ENCODE peak calls at places on chromosomes 16 and 17, in five cellular contexts. O, M, G, U and F are unnamed samples.

GRCh38 chr17:73625975-73626706 is 18.1 kb downstream of the SDK2 start:
- DNase-seq in O (no peak), M (no peak), G (peak; percentile 49), U (no peak), F (no peak)

GRCh38 chr16:21590287-21590686 is 9.1 kb upstream of the METTL9 start:
- DNase-seq in O (no peak), M (no peak), G (no peak), U (no peak), F (no peak)

GRCh38 chr17:41449008-41449407 is 8.2 kb upstream of the KRT38 start:
- DNase-seq in O (no peak), M (no peak), G (no peak), U (no peak), F (no peak)

GRCh38 chr17:74453665-74454196 is 12.7 kb upstream of the CD300A start:
- DNase-seq in O (peak; percentile 73), M (no peak), G (no peak), U (peak; percentile 94), F (no peak)

GRCh38 chr16:80563066-80563465 is 22.3 kb downstream of the DYNLRB2 start:
- DNase-seq in O (no peak), M (no peak), G (no peak), U (no peak), F (no peak)

GRCh38 chr17:1473170-1473569 is 17.1 kb upstream of the CRK start:
- DNase-seq in O (no peak), M (no peak), G (no peak), U (no peak), F (no peak)

GRCh38 chr16:50445603-50446250 is 76.9 kb upstream of the BRD7 start:
- DNase-seq in O (no peak), M (no peak), G (no peak), U (no peak), F (no peak)

GRCh38 chr16:28882476-28883180 is 4.3 kb downstream of the ATP2A1 start:
- DNase-seq in O (no peak), M (no peak), G (no peak), U (no peak), F (no peak)

GRCh38 chr16:54928421-54929089 is 2.1 kb upstream of the IRX5 start:
- DNase-seq in O (no peak), M (peak; percentile 81), G (peak; percentile 78), U (peak; percentile 77), F (no peak)

GRCh38 chr17:52837502-52837901 is 679.0 kb upstream of the CA10 start:
- DNase-seq in O (no peak), M (no peak), G (no peak), U (no peak), F (no peak)

GRCh38 chr17:78437508-78438169 is 59.2 kb downstream of the PGS1 start:
- DNase-seq in O (no peak), M (no peak), G (no peak), U (no peak), F (no peak)

GRCh38 chr17:63475491-63476412 is 1.1 kb upstream of the ACE start:
- DNase-seq in O (no peak), M (no peak), G (no peak), U (no peak), F (no peak)

GRCh38 chr16:69329369-69330285 is 761 bp downstream of the PDF start:
- DNase-seq in O (no peak), M (no peak), G (no peak), U (no peak), F (no peak)

GRCh38 chr16:57845115-57845514 is 42.8 kb upstream of the KIFC3 start:
- DNase-seq in O (no peak), M (no peak), G (no peak), U (no peak), F (no peak)

GRCh38 chr17:15406081-15406480 is 61.3 kb downstream of the CDRT4 start:
- DNase-seq in O (no peak), M (no peak), G (no peak), U (no peak), F (no peak)

GRCh38 chr17:80187493-80187892 is 17.7 kb downstream of the CARD14 start:
- DNase-seq in O (no peak), M (peak; percentile 81), G (peak; percentile 64), U (peak; percentile 79), F (no peak)

GRCh38 chr17:17035490-17035889 is 6.8 kb upstream of the MPRIP start:
- DNase-seq in O (no peak), M (no peak), G (no peak), U (no peak), F (no peak)

GRCh38 chr16:14371778-14372431 is 258.2 kb downstream of the PARN start:
- DNase-seq in O (no peak), M (no peak), G (no peak), U (no peak), F (no peak)

GRCh38 chr17:68029512-68030215 is 5.9 kb upstream of the KPNA2 start:
- DNase-seq in O (no peak), M (no peak), G (no peak), U (no peak), F (no peak)

GRCh38 chr16:71353736-71354135 is 4.8 kb upstream of the CALB2 start:
- DNase-seq in O (no peak), M (no peak), G (no peak), U (no peak), F (no peak)

GRCh38 chr17:57234252-57235092 is 21.9 kb upstream of the MSI2 start:
- DNase-seq in O (no peak), M (no peak), G (no peak), U (no peak), F (no peak)

GRCh38 chr16:29784901-29785500 is 5.5 kb upstream of the KIF22 start:
- DNase-seq in O (no peak), M (peak; percentile 86), G (peak; percentile 81), U (peak; percentile 67), F (no peak)

GRCh38 chr16:85253127-85253941 is 141.1 kb upstream of the CIBAR2 start:
- DNase-seq in O (no peak), M (peak; percentile 53), G (peak; percentile 57), U (peak; percentile 70), F (no peak)

GRCh38 chr16:85326113-85326793 is 214.0 kb upstream of the CIBAR2 start:
- DNase-seq in O (no peak), M (no peak), G (no peak), U (no peak), F (no peak)

GRCh38 chr17:50129946-50130777 is at the start of gene SAMD14:
- DNase-seq in O (no peak), M (no peak), G (peak; percentile 50), U (no peak), F (no peak)

GRCh38 chr16:4915226-4915761 is 21.7 kb downstream of the PPL start:
- DNase-seq in O (no peak), M (no peak), G (no peak), U (no peak), F (no peak)

GRCh38 chr17:17900615-17901520 is 64.1 kb upstream of the SREBF1 start:
- DNase-seq in O (peak; percentile 28), M (peak; percentile 88), G (peak; percentile 87), U (peak; percentile 60), F (peak; percentile 96)

GRCh38 chr17:39027037-39027436 is 59.8 kb upstream of the FBXO47 start:
- DNase-seq in O (no peak), M (peak; percentile 80), G (peak; percentile 81), U (peak; percentile 76), F (peak; percentile 49)

GRCh38 chr17:57242148-57242547 is 14.2 kb upstream of the MSI2 start:
- DNase-seq in O (no peak), M (no peak), G (peak; percentile 31), U (no peak), F (no peak)

GRCh38 chr16:68445458-68445857 is 2.9 kb downstream of the SMPD3 start:
- DNase-seq in O (no peak), M (no peak), G (no peak), U (peak; percentile 70), F (no peak)

GRCh38 chr16:1633310-1633709 is 21.1 kb downstream of the CRAMP1 start:
- DNase-seq in O (no peak), M (no peak), G (no peak), U (no peak), F (no peak)

GRCh38 chr16:87127766-87128147 is 189.4 kb downstream of the C16orf95 start:
- DNase-seq in O (no peak), M (no peak), G (no peak), U (no peak), F (no peak)

GRCh38 chr16:89133457-89134127 is 38.0 kb upstream of the CDH15 start:
- DNase-seq in O (no peak), M (no peak), G (no peak), U (no peak), F (no peak)

GRCh38 chr16:23505942-23506605 is 4.2 kb downstream of the GGA2 start:
- DNase-seq in O (no peak), M (no peak), G (no peak), U (no peak), F (no peak)

GRCh38 chr16:23504076-23504452 is 6.2 kb downstream of the GGA2 start:
- DNase-seq in O (no peak), M (peak; percentile 60), G (no peak), U (no peak), F (no peak)

GRCh38 chr16:23504453-23505179 is 5.7 kb downstream of the GGA2 start:
- DNase-seq in O (peak; percentile 75), M (peak; percentile 71), G (no peak), U (peak; percentile 46), F (no peak)

GRCh38 chr16:23506606-23506994 is 3.7 kb downstream of the GGA2 start:
- DNase-seq in O (no peak), M (no peak), G (no peak), U (no peak), F (no peak)

GRCh38 chr16:23505180-23505665 is 5.1 kb downstream of the GGA2 start:
- DNase-seq in O (no peak), M (no peak), G (no peak), U (no peak), F (no peak)
- H3K4me1 ChIP-seq in O (peaks cover 6% of the 10 kb centered on the region), M (peaks cover 30% of the 10 kb centered on the region), G (peaks cover 78% of the 10 kb centered on the region), U (peaks cover 94% of the 10 kb centered on the region), F (peaks cover 79% of the 10 kb centered on the region)

DNA sequence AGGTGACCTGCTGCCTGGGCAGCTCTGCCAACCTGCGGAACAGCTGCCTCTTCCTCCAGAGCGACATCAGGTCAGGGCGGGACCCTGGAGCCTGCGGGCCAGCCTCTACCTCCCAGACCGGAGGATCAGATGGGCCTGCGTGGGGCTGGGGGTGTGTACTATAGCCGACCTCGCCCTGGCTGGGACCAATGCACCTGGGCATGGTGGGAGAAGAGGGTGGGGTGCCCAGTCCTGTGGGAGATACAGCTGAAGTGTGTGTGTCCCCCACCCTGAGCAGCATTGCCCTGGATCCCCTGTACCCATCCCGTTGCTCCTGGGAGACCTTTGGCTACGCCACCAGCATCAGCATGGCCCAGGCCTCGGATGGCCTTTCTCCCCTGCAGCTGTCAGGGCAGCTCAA is 19.3 kb downstream of the CASKIN2 start:
- DNase-seq in O (no peak), M (no peak), G (no peak), U (no peak), F (no peak)
- H3K4me1 ChIP-seq in O (no peaks in the 10 kb centered on the region), M (peaks cover 2% of the 10 kb centered on the region), G (peaks cover 30% of the 10 kb centered on the region), U (peaks cover 17% of the 10 kb centered on the region), F (peaks cover 14% of the 10 kb centered on the region)

GRCh38 chr17:338442-339192 is 14.0 kb downstream of the RPH3AL start:
- DNase-seq in O (no peak), M (peak; percentile 48), G (no peak), U (peak; percentile 63), F (no peak)
- H3K4me1 ChIP-seq in O (no peaks in the 10 kb centered on the region), M (peaks cover 2% of the 10 kb centered on the region), G (peaks cover 26% of the 10 kb centered on the region), U (peaks cover 46% of the 10 kb centered on the region), F (peaks cover 18% of the 10 kb centered on the region)

DNA sequence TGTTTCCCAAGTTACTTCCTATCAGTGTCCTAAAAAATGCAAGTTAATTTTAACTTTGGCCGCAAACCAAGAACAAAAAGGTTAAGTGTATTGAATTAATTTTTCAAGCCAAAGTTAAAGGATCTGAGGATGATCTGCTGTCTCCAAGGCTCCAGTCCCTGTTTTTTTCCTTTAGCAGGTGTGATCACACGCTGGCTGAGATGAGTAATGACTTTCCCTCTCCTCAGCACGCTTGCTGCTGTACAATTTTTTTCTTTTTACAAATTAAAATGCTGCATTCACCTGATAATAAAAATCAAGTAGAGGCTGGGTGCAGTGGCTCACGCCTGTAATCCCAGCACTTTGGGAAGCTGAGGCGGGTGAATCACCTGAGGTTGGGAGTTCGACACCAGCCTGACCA is 3.9 kb upstream of the TNFSF12 start:
- DNase-seq in O (no peak), M (no peak), G (no peak), U (no peak), F (no peak)
- H3K4me1 ChIP-seq in O (no peaks in the 10 kb centered on the region), M (peaks cover 4% of the 10 kb centered on the region), G (peaks cover 25% of the 10 kb centered on the region), U (peaks cover 20% of the 10 kb centered on the region), F (peaks cover 18% of the 10 kb centered on the region)